ENCODE peak calls at places on chromosome 3, in seven cellular contexts. J, B, F, A, O, T and I are unnamed samples.

GRCh38 chr3:118801899-118802298 is 232.7 kb downstream of the IGSF11 start:
- DNase-seq in J (no peak), A (no peak), B (no peak), T (no peak), O (no peak), F (no peak), I (peak)

GRCh38 chr3:44833394-44833793 is 28.3 kb upstream of the TMEM42 start:
- DNase-seq in F (no peak), T (no peak), B (peak), J (no peak), A (no peak), O (no peak), I (no peak)

GRCh38 chr3:143041901-143042300 is 40.5 kb downstream of the U2SURP start:
- DNase-seq in A (no peak), J (no peak), O (no peak), B (no peak), F (no peak), T (no peak), I (no peak)

GRCh38 chr3:31186041-31186440 is 291.6 kb upstream of the GADL1 start:
- DNase-seq in T (no peak), B (no peak), J (no peak), A (no peak), O (no peak), F (no peak), I (no peak)

GRCh38 chr3:32297366-32297765 is 58.9 kb downstream of the CMTM8 start:
- DNase-seq in F (peak), T (no peak), O (peak), B (no peak), A (peak), J (peak), I (no peak)

GRCh38 chr3:136070334-136070733 is 104.8 kb downstream of the PPP2R3A start:
- DNase-seq in O (peak), B (peak), J (no peak), T (no peak), A (no peak), F (no peak), I (no peak)

GRCh38 chr3:163043074-163043473 is 1546.5 kb downstream of the OTOL1 start:
- DNase-seq in B (peak), J (no peak), F (no peak), A (no peak), O (peak), T (no peak), I (no peak)

GRCh38 chr3:184110316-184110725 is 13.5 kb downstream of the HTR3E start:
- DNase-seq in B (peak), J (no peak), A (no peak), O (no peak), T (no peak), F (no peak), I (no peak)

GRCh38 chr3:193777524-193777923 is 184.5 kb downstream of the OPA1 start:
- DNase-seq in A (no peak), F (no peak), T (no peak), O (peak), B (no peak), J (no peak), I (no peak)

GRCh38 chr3:71133874-71134273 is 449.7 kb downstream of the FOXP1 start:
- DNase-seq in T (no peak), J (no peak), O (no peak), A (no peak), F (no peak), B (no peak), I (no peak)

GRCh38 chr3:17491601-17492000 is 250.8 kb downstream of the TBC1D5 start:
- DNase-seq in F (no peak), O (no peak), B (no peak), A (no peak), J (no peak), T (no peak), I (no peak)